ENCODE peak calls at places on chromosome 4, in nine cellular contexts. One of them, this sample, is unnamed.

GRCh38 chr4:21126113-21126512 is 425.9 kb downstream of the PACRGL start:
- DNase-seq in stimulated activated CD8-positive, alpha-beta memory T cell treated with anti-CD3 and anti-CD28 coated beads, Interleukin-2, amount 100 ng/mL, for 48 hours: no peak
- DNase-seq in T-cell: no peak
- DNase-seq in activated CD4-positive, alpha-beta T cell treated with anti-CD3 and anti-CD28 coated beads, Interleukin-2, amount 10 ng/mL, durations not matched to agents 7 days and 5 days: no peak
- DNase-seq in amniotic stem cell: no peak
- DNase-seq in NCI-H2029: no peak
- DNase-seq in endothelial cell: no peak
- DNase-seq in ureter: no peak
- DNase-seq in CD8-positive, alpha-beta memory T cell: no peak
- DNase-seq in this sample: no peak

GRCh38 chr4:142817442-142817841 is 28.7 kb downstream of the INPP4B start:
- DNase-seq in stimulated activated CD8-positive, alpha-beta memory T cell treated with anti-CD3 and anti-CD28 coated beads, Interleukin-2, amount 100 ng/mL, for 48 hours: no peak
- DNase-seq in T-cell: peak
- DNase-seq in activated CD4-positive, alpha-beta T cell treated with anti-CD3 and anti-CD28 coated beads, Interleukin-2, amount 10 ng/mL, durations not matched to agents 7 days and 5 days: peak
- DNase-seq in amniotic stem cell: peak
- DNase-seq in NCI-H2029: no peak
- DNase-seq in endothelial cell: no peak
- DNase-seq in ureter: no peak
- DNase-seq in CD8-positive, alpha-beta memory T cell: no peak
- DNase-seq in this sample: no peak

GRCh38 chr4:8747896-8748575 is 123.6 kb downstream of the HMX1 start:
- DNase-seq in stimulated activated CD8-positive, alpha-beta memory T cell treated with anti-CD3 and anti-CD28 coated beads, Interleukin-2, amount 100 ng/mL, for 48 hours: no peak
- DNase-seq in T-cell: no peak
- DNase-seq in activated CD4-positive, alpha-beta T cell treated with anti-CD3 and anti-CD28 coated beads, Interleukin-2, amount 10 ng/mL, durations not matched to agents 7 days and 5 days: no peak
- DNase-seq in amniotic stem cell: no peak
- DNase-seq in NCI-H2029: no peak
- DNase-seq in endothelial cell: no peak
- DNase-seq in ureter: no peak
- DNase-seq in CD8-positive, alpha-beta memory T cell: peak
- DNase-seq in this sample: no peak

GRCh38 chr4:113446019-113446418 is 315.5 kb downstream of the CAMK2D start:
- DNase-seq in stimulated activated CD8-positive, alpha-beta memory T cell treated with anti-CD3 and anti-CD28 coated beads, Interleukin-2, amount 100 ng/mL, for 48 hours: no peak
- DNase-seq in T-cell: no peak
- DNase-seq in activated CD4-positive, alpha-beta T cell treated with anti-CD3 and anti-CD28 coated beads, Interleukin-2, amount 10 ng/mL, durations not matched to agents 7 days and 5 days: no peak
- DNase-seq in amniotic stem cell: peak
- DNase-seq in NCI-H2029: no peak
- DNase-seq in endothelial cell: no peak
- DNase-seq in ureter: no peak
- DNase-seq in CD8-positive, alpha-beta memory T cell: no peak
- DNase-seq in this sample: no peak

GRCh38 chr4:167550021-167550420 is 315.7 kb upstream of the SPOCK3 start:
- DNase-seq in stimulated activated CD8-positive, alpha-beta memory T cell treated with anti-CD3 and anti-CD28 coated beads, Interleukin-2, amount 100 ng/mL, for 48 hours: no peak
- DNase-seq in T-cell: no peak
- DNase-seq in activated CD4-positive, alpha-beta T cell treated with anti-CD3 and anti-CD28 coated beads, Interleukin-2, amount 10 ng/mL, durations not matched to agents 7 days and 5 days: no peak
- DNase-seq in amniotic stem cell: no peak
- DNase-seq in NCI-H2029: no peak
- DNase-seq in endothelial cell: no peak
- DNase-seq in ureter: no peak
- DNase-seq in CD8-positive, alpha-beta memory T cell: no peak
- DNase-seq in this sample: no peak

GRCh38 chr4:15004701-15005301 is 2.5 kb downstream of the CPEB2 start:
- DNase-seq in stimulated activated CD8-positive, alpha-beta memory T cell treated with anti-CD3 and anti-CD28 coated beads, Interleukin-2, amount 100 ng/mL, for 48 hours: peak
- DNase-seq in T-cell: peak
- DNase-seq in activated CD4-positive, alpha-beta T cell treated with anti-CD3 and anti-CD28 coated beads, Interleukin-2, amount 10 ng/mL, durations not matched to agents 7 days and 5 days: peak
- DNase-seq in amniotic stem cell: no peak
- DNase-seq in NCI-H2029: no peak
- DNase-seq in endothelial cell: peak
- DNase-seq in ureter: peak
- DNase-seq in CD8-positive, alpha-beta memory T cell: peak
- DNase-seq in this sample: peak

GRCh38 chr4:167032876-167033275 is 201.4 kb downstream of the SPOCK3 start:
- DNase-seq in stimulated activated CD8-positive, alpha-beta memory T cell treated with anti-CD3 and anti-CD28 coated beads, Interleukin-2, amount 100 ng/mL, for 48 hours: no peak
- DNase-seq in T-cell: no peak
- DNase-seq in activated CD4-positive, alpha-beta T cell treated with anti-CD3 and anti-CD28 coated beads, Interleukin-2, amount 10 ng/mL, durations not matched to agents 7 days and 5 days: no peak
- DNase-seq in amniotic stem cell: no peak
- DNase-seq in NCI-H2029: no peak
- DNase-seq in endothelial cell: no peak
- DNase-seq in ureter: no peak
- DNase-seq in CD8-positive, alpha-beta memory T cell: no peak
- DNase-seq in this sample: no peak

GRCh38 chr4:154618708-154619315 is 6.4 kb upstream of the FGG start:
- DNase-seq in stimulated activated CD8-positive, alpha-beta memory T cell treated with anti-CD3 and anti-CD28 coated beads, Interleukin-2, amount 100 ng/mL, for 48 hours: peak
- DNase-seq in T-cell: peak
- DNase-seq in activated CD4-positive, alpha-beta T cell treated with anti-CD3 and anti-CD28 coated beads, Interleukin-2, amount 10 ng/mL, durations not matched to agents 7 days and 5 days: peak
- DNase-seq in amniotic stem cell: peak
- DNase-seq in NCI-H2029: no peak
- DNase-seq in endothelial cell: peak
- DNase-seq in ureter: no peak
- DNase-seq in CD8-positive, alpha-beta memory T cell: no peak
- DNase-seq in this sample: peak

GRCh38 chr4:146709956-146710355 is 71.3 kb downstream of the POU4F2 start:
- DNase-seq in stimulated activated CD8-positive, alpha-beta memory T cell treated with anti-CD3 and anti-CD28 coated beads, Interleukin-2, amount 100 ng/mL, for 48 hours: no peak
- DNase-seq in T-cell: no peak
- DNase-seq in activated CD4-positive, alpha-beta T cell treated with anti-CD3 and anti-CD28 coated beads, Interleukin-2, amount 10 ng/mL, durations not matched to agents 7 days and 5 days: no peak
- DNase-seq in amniotic stem cell: no peak
- DNase-seq in NCI-H2029: no peak
- DNase-seq in endothelial cell: no peak
- DNase-seq in ureter: no peak
- DNase-seq in CD8-positive, alpha-beta memory T cell: no peak
- DNase-seq in this sample: no peak

GRCh38 chr4:61408163-61408562 is 208.0 kb downstream of the ADGRL3 start:
- DNase-seq in stimulated activated CD8-positive, alpha-beta memory T cell treated with anti-CD3 and anti-CD28 coated beads, Interleukin-2, amount 100 ng/mL, for 48 hours: no peak
- DNase-seq in T-cell: no peak
- DNase-seq in activated CD4-positive, alpha-beta T cell treated with anti-CD3 and anti-CD28 coated beads, Interleukin-2, amount 10 ng/mL, durations not matched to agents 7 days and 5 days: no peak
- DNase-seq in amniotic stem cell: no peak
- DNase-seq in NCI-H2029: no peak
- DNase-seq in endothelial cell: no peak
- DNase-seq in ureter: no peak
- DNase-seq in CD8-positive, alpha-beta memory T cell: no peak
- DNase-seq in this sample: no peak

GRCh38 chr4:30396772-30397475 is 323.2 kb upstream of the PCDH7 start:
- DNase-seq in stimulated activated CD8-positive, alpha-beta memory T cell treated with anti-CD3 and anti-CD28 coated beads, Interleukin-2, amount 100 ng/mL, for 48 hours: no peak
- DNase-seq in T-cell: no peak
- DNase-seq in activated CD4-positive, alpha-beta T cell treated with anti-CD3 and anti-CD28 coated beads, Interleukin-2, amount 10 ng/mL, durations not matched to agents 7 days and 5 days: no peak
- DNase-seq in amniotic stem cell: no peak
- DNase-seq in NCI-H2029: no peak
- DNase-seq in endothelial cell: no peak
- DNase-seq in ureter: no peak
- DNase-seq in CD8-positive, alpha-beta memory T cell: no peak
- DNase-seq in this sample: no peak

GRCh38 chr4:16123356-16124084 is 39.7 kb upstream of the PROM1 start:
- DNase-seq in stimulated activated CD8-positive, alpha-beta memory T cell treated with anti-CD3 and anti-CD28 coated beads, Interleukin-2, amount 100 ng/mL, for 48 hours: no peak
- DNase-seq in T-cell: no peak
- DNase-seq in activated CD4-positive, alpha-beta T cell treated with anti-CD3 and anti-CD28 coated beads, Interleukin-2, amount 10 ng/mL, durations not matched to agents 7 days and 5 days: no peak
- DNase-seq in amniotic stem cell: no peak
- DNase-seq in NCI-H2029: peak
- DNase-seq in endothelial cell: no peak
- DNase-seq in ureter: no peak
- DNase-seq in CD8-positive, alpha-beta memory T cell: no peak
- DNase-seq in this sample: no peak

GRCh38 chr4:88457307-88458090 is 580 bp downstream of the HERC5 start:
- DNase-seq in stimulated activated CD8-positive, alpha-beta memory T cell treated with anti-CD3 and anti-CD28 coated beads, Interleukin-2, amount 100 ng/mL, for 48 hours: peak
- DNase-seq in T-cell: peak
- DNase-seq in activated CD4-positive, alpha-beta T cell treated with anti-CD3 and anti-CD28 coated beads, Interleukin-2, amount 10 ng/mL, durations not matched to agents 7 days and 5 days: peak
- DNase-seq in amniotic stem cell: no peak
- DNase-seq in NCI-H2029: peak
- DNase-seq in endothelial cell: peak
- DNase-seq in ureter: peak
- DNase-seq in CD8-positive, alpha-beta memory T cell: peak
- DNase-seq in this sample: peak

GRCh38 chr4:122716825-122717448 is 15.6 kb upstream of the BBS12 start:
- DNase-seq in stimulated activated CD8-positive, alpha-beta memory T cell treated with anti-CD3 and anti-CD28 coated beads, Interleukin-2, amount 100 ng/mL, for 48 hours: peak
- DNase-seq in T-cell: peak
- DNase-seq in activated CD4-positive, alpha-beta T cell treated with anti-CD3 and anti-CD28 coated beads, Interleukin-2, amount 10 ng/mL, durations not matched to agents 7 days and 5 days: peak
- DNase-seq in amniotic stem cell: peak
- DNase-seq in NCI-H2029: no peak
- DNase-seq in endothelial cell: peak
- DNase-seq in ureter: peak
- DNase-seq in CD8-positive, alpha-beta memory T cell: peak
- DNase-seq in this sample: peak

GRCh38 chr4:73998040-73999011 is at the start of gene CXCL5:
- DNase-seq in stimulated activated CD8-positive, alpha-beta memory T cell treated with anti-CD3 and anti-CD28 coated beads, Interleukin-2, amount 100 ng/mL, for 48 hours: no peak
- DNase-seq in T-cell: no peak
- DNase-seq in activated CD4-positive, alpha-beta T cell treated with anti-CD3 and anti-CD28 coated beads, Interleukin-2, amount 10 ng/mL, durations not matched to agents 7 days and 5 days: no peak
- DNase-seq in amniotic stem cell: no peak
- DNase-seq in NCI-H2029: no peak
- DNase-seq in endothelial cell: peak
- DNase-seq in ureter: no peak
- DNase-seq in CD8-positive, alpha-beta memory T cell: no peak
- DNase-seq in this sample: no peak

GRCh38 chr4:121599049-121599448 is 97.7 kb downstream of the ANXA5 start:
- DNase-seq in stimulated activated CD8-positive, alpha-beta memory T cell treated with anti-CD3 and anti-CD28 coated beads, Interleukin-2, amount 100 ng/mL, for 48 hours: no peak
- DNase-seq in T-cell: no peak
- DNase-seq in activated CD4-positive, alpha-beta T cell treated with anti-CD3 and anti-CD28 coated beads, Interleukin-2, amount 10 ng/mL, durations not matched to agents 7 days and 5 days: no peak
- DNase-seq in amniotic stem cell: no peak
- DNase-seq in NCI-H2029: no peak
- DNase-seq in endothelial cell: no peak
- DNase-seq in ureter: no peak
- DNase-seq in CD8-positive, alpha-beta memory T cell: no peak
- DNase-seq in this sample: no peak

GRCh38 chr4:10096201-10096975 is 20.2 kb downstream of the WDR1 start:
- DNase-seq in stimulated activated CD8-positive, alpha-beta memory T cell treated with anti-CD3 and anti-CD28 coated beads, Interleukin-2, amount 100 ng/mL, for 48 hours: peak
- DNase-seq in T-cell: peak
- DNase-seq in activated CD4-positive, alpha-beta T cell treated with anti-CD3 and anti-CD28 coated beads, Interleukin-2, amount 10 ng/mL, durations not matched to agents 7 days and 5 days: peak
- DNase-seq in amniotic stem cell: peak
- DNase-seq in NCI-H2029: no peak
- DNase-seq in endothelial cell: no peak
- DNase-seq in ureter: peak
- DNase-seq in CD8-positive, alpha-beta memory T cell: peak
- DNase-seq in this sample: no peak

GRCh38 chr4:7016512-7016911 is 26.7 kb upstream of the TADA2B start:
- DNase-seq in stimulated activated CD8-positive, alpha-beta memory T cell treated with anti-CD3 and anti-CD28 coated beads, Interleukin-2, amount 100 ng/mL, for 48 hours: no peak
- DNase-seq in T-cell: no peak
- DNase-seq in activated CD4-positive, alpha-beta T cell treated with anti-CD3 and anti-CD28 coated beads, Interleukin-2, amount 10 ng/mL, durations not matched to agents 7 days and 5 days: no peak
- DNase-seq in amniotic stem cell: no peak
- DNase-seq in NCI-H2029: no peak
- DNase-seq in endothelial cell: no peak
- DNase-seq in ureter: no peak
- DNase-seq in CD8-positive, alpha-beta memory T cell: no peak
- DNase-seq in this sample: no peak

GRCh38 chr4:56142088-56142487 is 193.3 kb downstream of the CEP135 start:
- DNase-seq in stimulated activated CD8-positive, alpha-beta memory T cell treated with anti-CD3 and anti-CD28 coated beads, Interleukin-2, amount 100 ng/mL, for 48 hours: no peak
- DNase-seq in T-cell: no peak
- DNase-seq in activated CD4-positive, alpha-beta T cell treated with anti-CD3 and anti-CD28 coated beads, Interleukin-2, amount 10 ng/mL, durations not matched to agents 7 days and 5 days: no peak
- DNase-seq in amniotic stem cell: no peak
- DNase-seq in NCI-H2029: no peak
- DNase-seq in endothelial cell: no peak
- DNase-seq in ureter: no peak
- DNase-seq in CD8-positive, alpha-beta memory T cell: no peak
- DNase-seq in this sample: no peak

GRCh38 chr4:99821918-99822503 is 5.4 kb downstream of the DAPP1 start:
- DNase-seq in stimulated activated CD8-positive, alpha-beta memory T cell treated with anti-CD3 and anti-CD28 coated beads, Interleukin-2, amount 100 ng/mL, for 48 hours: no peak
- DNase-seq in T-cell: no peak
- DNase-seq in activated CD4-positive, alpha-beta T cell treated with anti-CD3 and anti-CD28 coated beads, Interleukin-2, amount 10 ng/mL, durations not matched to agents 7 days and 5 days: no peak
- DNase-seq in amniotic stem cell: no peak
- DNase-seq in NCI-H2029: no peak
- DNase-seq in endothelial cell: no peak
- DNase-seq in ureter: no peak
- DNase-seq in CD8-positive, alpha-beta memory T cell: no peak
- DNase-seq in this sample: peak

GRCh38 chr4:29581469-29581868 is 1138.7 kb upstream of the PCDH7 start:
- DNase-seq in stimulated activated CD8-positive, alpha-beta memory T cell treated with anti-CD3 and anti-CD28 coated beads, Interleukin-2, amount 100 ng/mL, for 48 hours: no peak
- DNase-seq in T-cell: no peak
- DNase-seq in activated CD4-positive, alpha-beta T cell treated with anti-CD3 and anti-CD28 coated beads, Interleukin-2, amount 10 ng/mL, durations not matched to agents 7 days and 5 days: no peak
- DNase-seq in amniotic stem cell: no peak
- DNase-seq in NCI-H2029: no peak
- DNase-seq in endothelial cell: no peak
- DNase-seq in ureter: peak
- DNase-seq in CD8-positive, alpha-beta memory T cell: no peak
- DNase-seq in this sample: no peak

GRCh38 chr4:4443821-4444220 is 56.9 kb downstream of the NSG1 start:
- DNase-seq in stimulated activated CD8-positive, alpha-beta memory T cell treated with anti-CD3 and anti-CD28 coated beads, Interleukin-2, amount 100 ng/mL, for 48 hours: no peak
- DNase-seq in T-cell: no peak
- DNase-seq in activated CD4-positive, alpha-beta T cell treated with anti-CD3 and anti-CD28 coated beads, Interleukin-2, amount 10 ng/mL, durations not matched to agents 7 days and 5 days: no peak
- DNase-seq in amniotic stem cell: no peak
- DNase-seq in NCI-H2029: no peak
- DNase-seq in endothelial cell: no peak
- DNase-seq in ureter: no peak
- DNase-seq in CD8-positive, alpha-beta memory T cell: no peak
- DNase-seq in this sample: no peak

GRCh38 chr4:18938343-18939109 is 917.0 kb upstream of the LCORL start:
- DNase-seq in stimulated activated CD8-positive, alpha-beta memory T cell treated with anti-CD3 and anti-CD28 coated beads, Interleukin-2, amount 100 ng/mL, for 48 hours: no peak
- DNase-seq in T-cell: no peak
- DNase-seq in activated CD4-positive, alpha-beta T cell treated with anti-CD3 and anti-CD28 coated beads, Interleukin-2, amount 10 ng/mL, durations not matched to agents 7 days and 5 days: no peak
- DNase-seq in amniotic stem cell: no peak
- DNase-seq in NCI-H2029: no peak
- DNase-seq in endothelial cell: no peak
- DNase-seq in ureter: no peak
- DNase-seq in CD8-positive, alpha-beta memory T cell: no peak
- DNase-seq in this sample: no peak